ENCODE peak calls at places on chromosomes 13 and 19, in seven cellular contexts. One of them, this sample, is unnamed.

GRCh38 chr19:51713319-51714285 is 10.2 kb downstream of the HAS1 start:
- DNase-seq in cardiac muscle cell: no peak
- DNase-seq in right atrium auricular region: no peak
- DNase-seq in Karpas-422: no peak
- DNase-seq in colonic mucosa: no peak
- DNase-seq in stomach: no peak
- DNase-seq in lung: no peak
- DNase-seq in this sample: no peak

GRCh38 chr13:46045424-46045823 is 7.1 kb downstream of the ZC3H13 start:
- DNase-seq in cardiac muscle cell: no peak
- DNase-seq in right atrium auricular region: no peak
- DNase-seq in Karpas-422: no peak
- DNase-seq in colonic mucosa: no peak
- DNase-seq in stomach: no peak
- DNase-seq in lung: no peak
- DNase-seq in this sample: no peak

GRCh38 chr19:5444431-5444830 is 10.8 kb upstream of the ZNRF4 start:
- DNase-seq in cardiac muscle cell: no peak
- DNase-seq in right atrium auricular region: no peak
- DNase-seq in Karpas-422: no peak
- DNase-seq in colonic mucosa: no peak
- DNase-seq in stomach: no peak
- DNase-seq in lung: no peak
- DNase-seq in this sample: no peak

GRCh38 chr13:42140494-42140893 is 92.0 kb downstream of the DGKH start:
- DNase-seq in cardiac muscle cell: no peak
- DNase-seq in right atrium auricular region: no peak
- DNase-seq in Karpas-422: no peak
- DNase-seq in colonic mucosa: no peak
- DNase-seq in stomach: no peak
- DNase-seq in lung: no peak
- DNase-seq in this sample: no peak

GRCh38 chr13:71260246-71260645 is 606.8 kb downstream of the DACH1 start:
- DNase-seq in cardiac muscle cell: no peak
- DNase-seq in right atrium auricular region: no peak
- DNase-seq in Karpas-422: no peak
- DNase-seq in colonic mucosa: no peak
- DNase-seq in stomach: no peak
- DNase-seq in lung: no peak
- DNase-seq in this sample: no peak

GRCh38 chr13:72953391-72953960 is 105.3 kb upstream of the KLF5 start:
- DNase-seq in cardiac muscle cell: no peak
- DNase-seq in right atrium auricular region: no peak
- DNase-seq in Karpas-422: no peak
- DNase-seq in colonic mucosa: peak; percentile 77
- DNase-seq in stomach: peak; percentile 79
- DNase-seq in lung: peak; percentile 53
- DNase-seq in this sample: peak; percentile 80

GRCh38 chr13:112204881-112205327 is 138.0 kb downstream of the SOX1 start:
- DNase-seq in cardiac muscle cell: peak; percentile 7
- DNase-seq in right atrium auricular region: no peak
- DNase-seq in Karpas-422: no peak
- DNase-seq in colonic mucosa: no peak
- DNase-seq in stomach: no peak
- DNase-seq in lung: no peak
- DNase-seq in this sample: peak; percentile 25

GRCh38 chr19:38667552-38668205 is 20.2 kb downstream of the ACTN4 start:
- DNase-seq in cardiac muscle cell: no peak
- DNase-seq in right atrium auricular region: no peak
- DNase-seq in Karpas-422: peak; percentile 65
- DNase-seq in colonic mucosa: no peak
- DNase-seq in stomach: no peak
- DNase-seq in lung: no peak
- DNase-seq in this sample: no peak

GRCh38 chr19:30920238-30920637 is 429.0 kb downstream of the TSHZ3 start:
- DNase-seq in cardiac muscle cell: no peak
- DNase-seq in right atrium auricular region: no peak
- DNase-seq in Karpas-422: no peak
- DNase-seq in colonic mucosa: no peak
- DNase-seq in stomach: no peak
- DNase-seq in lung: no peak
- DNase-seq in this sample: no peak

GRCh38 chr19:6729573-6730152 is 7.7 kb downstream of the GPR108 start:
- DNase-seq in cardiac muscle cell: no peak
- DNase-seq in right atrium auricular region: no peak
- DNase-seq in Karpas-422: no peak
- DNase-seq in colonic mucosa: no peak
- DNase-seq in stomach: no peak
- DNase-seq in lung: no peak
- DNase-seq in this sample: no peak

GRCh38 chr19:58581227-58582141 is 8.3 kb upstream of the MZF1 start:
- DNase-seq in cardiac muscle cell: peak; percentile 94
- DNase-seq in right atrium auricular region: peak; percentile 92
- DNase-seq in Karpas-422: peak; percentile 92
- DNase-seq in colonic mucosa: peak; percentile 84
- DNase-seq in stomach: peak; percentile 89
- DNase-seq in lung: peak; percentile 89
- DNase-seq in this sample: peak; percentile 85

GRCh38 chr13:99301913-99302636 is 5.1 kb downstream of the GPR183 start:
- DNase-seq in cardiac muscle cell: no peak
- DNase-seq in right atrium auricular region: no peak
- DNase-seq in Karpas-422: no peak
- DNase-seq in colonic mucosa: no peak
- DNase-seq in stomach: no peak
- DNase-seq in lung: no peak
- DNase-seq in this sample: no peak

GRCh38 chr13:99297330-99297729 is 9.9 kb downstream of the GPR183 start:
- DNase-seq in cardiac muscle cell: no peak
- DNase-seq in right atrium auricular region: no peak
- DNase-seq in Karpas-422: no peak
- DNase-seq in colonic mucosa: no peak
- DNase-seq in stomach: no peak
- DNase-seq in lung: no peak
- DNase-seq in this sample: no peak

GRCh38 chr13:99301056-99301838 is 6.0 kb downstream of the GPR183 start:
- DNase-seq in cardiac muscle cell: no peak
- DNase-seq in right atrium auricular region: no peak
- DNase-seq in Karpas-422: no peak
- DNase-seq in colonic mucosa: no peak
- DNase-seq in stomach: no peak
- DNase-seq in lung: no peak
- DNase-seq in this sample: no peak

GRCh38 chr13:99298056-99298455 is 9.1 kb downstream of the GPR183 start:
- DNase-seq in cardiac muscle cell: no peak
- DNase-seq in right atrium auricular region: no peak
- DNase-seq in Karpas-422: no peak
- DNase-seq in colonic mucosa: no peak
- DNase-seq in stomach: no peak
- DNase-seq in lung: no peak
- DNase-seq in this sample: no peak

DNA sequence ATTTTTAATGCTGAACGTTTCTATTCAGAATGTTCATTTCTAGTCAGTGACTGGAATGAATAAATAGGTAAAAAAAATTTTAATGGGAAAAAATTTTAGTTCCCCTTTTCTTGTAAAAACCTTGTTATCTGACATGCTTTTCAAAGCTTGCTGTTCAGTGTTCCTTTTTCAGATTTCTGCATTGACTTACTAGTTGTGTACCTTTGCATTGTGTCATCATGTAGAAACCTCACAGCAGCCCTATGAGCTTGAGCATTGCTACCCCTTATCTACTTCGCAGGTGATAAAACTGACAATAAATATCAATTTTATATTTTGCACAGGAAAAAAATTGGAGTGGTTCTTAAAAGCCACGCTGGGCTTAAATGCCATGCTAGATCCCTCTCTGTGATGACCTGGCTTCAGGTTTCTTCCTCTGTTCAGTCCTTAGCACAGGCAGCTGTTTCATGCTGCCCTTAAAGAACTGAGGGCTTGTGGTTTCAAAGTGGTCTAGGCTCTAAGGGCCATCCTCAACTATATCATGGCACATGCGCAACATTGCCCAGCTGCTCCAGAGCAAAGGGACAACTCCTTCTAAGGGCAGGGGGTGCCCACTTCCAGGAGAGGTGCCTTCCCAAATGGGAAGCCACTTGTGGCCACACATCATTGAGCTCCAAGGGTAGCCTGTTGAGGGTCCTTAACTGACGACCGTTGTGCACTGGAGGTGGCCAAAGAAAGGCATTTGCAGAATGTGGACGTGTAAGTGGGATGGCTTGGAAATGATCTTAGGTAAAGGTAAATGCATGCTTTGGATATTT is 7.5 kb downstream of the GPR183 start:
- DNase-seq in cardiac muscle cell: no peak
- DNase-seq in right atrium auricular region: no peak
- DNase-seq in Karpas-422: no peak
- DNase-seq in colonic mucosa: no peak
- DNase-seq in stomach: no peak
- DNase-seq in lung: no peak
- DNase-seq in this sample: no peak
- H3K27ac ChIP-seq in cardiac muscle cell: no peak overlapping the region
- H3K27ac ChIP-seq in right atrium auricular region: no peak overlapping the region
- H3K27ac ChIP-seq in Karpas-422: no peak overlapping the region
- H3K27ac ChIP-seq in colonic mucosa: peak overlapping the region; percentile 2
- H3K27ac ChIP-seq in stomach: no peak overlapping the region
- H3K27ac ChIP-seq in lung: no peak overlapping the region
- H3K27ac ChIP-seq in this sample: no peak overlapping the region

GRCh38 chr19:35449347-35450043 is 1.4 kb downstream of the FFAR2 start:
- DNase-seq in cardiac muscle cell: no peak
- DNase-seq in right atrium auricular region: no peak
- DNase-seq in Karpas-422: no peak
- DNase-seq in colonic mucosa: no peak
- DNase-seq in stomach: peak; percentile 38
- DNase-seq in lung: no peak
- DNase-seq in this sample: no peak

GRCh38 chr19:35442091-35442490 is 6.0 kb upstream of the FFAR2 start:
- DNase-seq in cardiac muscle cell: no peak
- DNase-seq in right atrium auricular region: peak; percentile 76
- DNase-seq in Karpas-422: peak; percentile 71
- DNase-seq in colonic mucosa: no peak
- DNase-seq in stomach: no peak
- DNase-seq in lung: peak; percentile 69
- DNase-seq in this sample: no peak

GRCh38 chr19:35444735-35445134 is 3.3 kb upstream of the FFAR2 start:
- DNase-seq in cardiac muscle cell: no peak
- DNase-seq in right atrium auricular region: no peak
- DNase-seq in Karpas-422: no peak
- DNase-seq in colonic mucosa: no peak
- DNase-seq in stomach: no peak
- DNase-seq in lung: no peak
- DNase-seq in this sample: no peak

GRCh38 chr19:35447870-35448492 is at the start of gene FFAR2:
- DNase-seq in cardiac muscle cell: no peak
- DNase-seq in right atrium auricular region: no peak
- DNase-seq in Karpas-422: no peak
- DNase-seq in colonic mucosa: no peak
- DNase-seq in stomach: no peak
- DNase-seq in lung: no peak
- DNase-seq in this sample: no peak

DNA sequence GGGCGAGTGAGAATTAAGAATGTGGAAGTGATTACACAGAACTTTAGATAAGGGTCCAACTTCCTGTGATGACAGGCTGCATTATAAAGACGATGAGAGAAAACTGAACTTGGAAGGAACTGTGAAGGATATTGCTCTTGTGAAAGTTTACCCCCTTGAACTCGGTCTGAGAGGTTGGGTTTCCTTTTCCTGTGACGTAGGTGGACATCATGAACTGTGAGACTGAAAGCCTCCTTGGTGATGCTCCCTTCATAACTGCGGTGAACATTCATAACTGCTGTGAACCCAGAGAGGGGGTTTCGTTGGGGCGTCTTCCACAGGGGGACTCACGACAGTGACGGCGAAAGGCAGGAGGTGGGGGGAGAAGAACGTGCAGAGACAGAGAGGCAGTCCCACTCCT is 1.9 kb upstream of the FFAR2 start:
- DNase-seq in cardiac muscle cell: no peak
- DNase-seq in right atrium auricular region: no peak
- DNase-seq in Karpas-422: no peak
- DNase-seq in colonic mucosa: no peak
- DNase-seq in stomach: no peak
- DNase-seq in lung: no peak
- DNase-seq in this sample: no peak
- H3K27ac ChIP-seq in cardiac muscle cell: no peak overlapping the region
- H3K27ac ChIP-seq in right atrium auricular region: no peak overlapping the region
- H3K27ac ChIP-seq in Karpas-422: no peak overlapping the region
- H3K27ac ChIP-seq in colonic mucosa: no peak overlapping the region
- H3K27ac ChIP-seq in stomach: no peak overlapping the region
- H3K27ac ChIP-seq in lung: no peak overlapping the region
- H3K27ac ChIP-seq in this sample: no peak overlapping the region

GRCh38 chr13:32905063-32905863 is 111.0 kb upstream of the KL start:
- DNase-seq in cardiac muscle cell: no peak
- DNase-seq in right atrium auricular region: no peak
- DNase-seq in Karpas-422: peak; percentile 74
- DNase-seq in colonic mucosa: no peak
- DNase-seq in stomach: no peak
- DNase-seq in lung: no peak
- DNase-seq in this sample: no peak

GRCh38 chr13:32904271-32904670 is 112.0 kb upstream of the KL start:
- DNase-seq in cardiac muscle cell: no peak
- DNase-seq in right atrium auricular region: no peak
- DNase-seq in Karpas-422: no peak
- DNase-seq in colonic mucosa: no peak
- DNase-seq in stomach: no peak
- DNase-seq in lung: no peak
- DNase-seq in this sample: no peak

GRCh38 chr13:32903720-32904119 is 112.5 kb upstream of the KL start:
- DNase-seq in cardiac muscle cell: no peak
- DNase-seq in right atrium auricular region: peak; percentile 61
- DNase-seq in Karpas-422: no peak
- DNase-seq in colonic mucosa: no peak
- DNase-seq in stomach: no peak
- DNase-seq in lung: no peak
- DNase-seq in this sample: no peak

GRCh38 chr13:32901994-32902780 is 114.0 kb upstream of the KL start:
- DNase-seq in cardiac muscle cell: no peak
- DNase-seq in right atrium auricular region: no peak
- DNase-seq in Karpas-422: no peak
- DNase-seq in colonic mucosa: no peak
- DNase-seq in stomach: no peak
- DNase-seq in lung: no peak
- DNase-seq in this sample: no peak

GRCh38 chr13:32902898-32903297 is 113.3 kb upstream of the KL start:
- DNase-seq in cardiac muscle cell: no peak
- DNase-seq in right atrium auricular region: peak; percentile 85
- DNase-seq in Karpas-422: no peak
- DNase-seq in colonic mucosa: peak; percentile 59
- DNase-seq in stomach: peak; percentile 44
- DNase-seq in lung: no peak
- DNase-seq in this sample: peak; percentile 30
- H3K27ac ChIP-seq in cardiac muscle cell: no peak overlapping the region
- H3K27ac ChIP-seq in right atrium auricular region: peak overlapping the region; percentile 68
- H3K27ac ChIP-seq in Karpas-422: no peak overlapping the region
- H3K27ac ChIP-seq in colonic mucosa: peak overlapping the region; percentile 27
- H3K27ac ChIP-seq in stomach: peak overlapping the region; percentile 56
- H3K27ac ChIP-seq in lung: no peak overlapping the region
- H3K27ac ChIP-seq in this sample: no peak overlapping the region

DNA sequence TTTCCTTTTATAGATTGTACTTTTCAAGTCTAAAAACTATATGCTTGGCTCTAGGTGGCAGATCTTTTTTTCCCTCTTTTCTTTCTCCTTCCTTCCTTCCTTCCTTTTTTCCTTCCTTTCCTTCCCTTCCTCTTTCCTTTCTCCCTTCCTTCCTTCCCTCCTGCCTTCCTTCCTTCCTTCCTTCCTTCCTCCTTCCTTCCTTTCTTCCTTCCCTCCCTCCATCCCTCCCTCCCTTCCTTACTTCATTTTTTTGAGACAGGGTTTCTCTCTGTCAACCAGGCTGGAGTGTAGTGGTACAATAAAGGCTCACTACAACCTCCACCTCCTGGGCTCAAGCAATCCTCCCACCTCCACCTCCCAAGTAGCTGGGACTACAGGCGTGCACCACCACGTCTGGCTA is 48.1 kb downstream of the F2RL3 start:
- DNase-seq in cardiac muscle cell: no peak
- DNase-seq in right atrium auricular region: no peak
- DNase-seq in Karpas-422: no peak
- DNase-seq in colonic mucosa: no peak
- DNase-seq in stomach: no peak
- DNase-seq in lung: no peak
- DNase-seq in this sample: no peak
- H3K27ac ChIP-seq in cardiac muscle cell: no peak overlapping the region
- H3K27ac ChIP-seq in right atrium auricular region: no peak overlapping the region
- H3K27ac ChIP-seq in Karpas-422: no peak overlapping the region
- H3K27ac ChIP-seq in colonic mucosa: no peak overlapping the region
- H3K27ac ChIP-seq in stomach: no peak overlapping the region
- H3K27ac ChIP-seq in lung: no peak overlapping the region
- H3K27ac ChIP-seq in this sample: no peak overlapping the region